ENCODE peak calls at places on chromosomes 12 and 14, in ten cellular contexts. S, Z, Y, M, A, G, N, E, I and V are unnamed samples.
A peak's percentile ranks its signal among the peaks of the same experiment; 100 is the strongest.

GRCh38 chr12:27999521-27999920 is 27.0 kb upstream of the PTHLH start:
- DNase-seq in S (no peak), Z (peak; percentile 50), Y (no peak), M (no peak), A (no peak), G (no peak), N (no peak), E (no peak), I (no peak), V (no peak)

GRCh38 chr14:102345232-102345631 is 17.5 kb downstream of the CINP start:
- DNase-seq in S (no peak), Z (no peak), Y (no peak), M (no peak), A (no peak), G (no peak), N (no peak), E (no peak), I (no peak), V (no peak)

GRCh38 chr12:122067966-122068365 is 10.6 kb upstream of the MLXIP start:
- DNase-seq in S (no peak), Z (no peak), Y (no peak), M (no peak), A (peak; percentile 58), G (no peak), N (no peak), E (no peak), I (no peak), V (peak; percentile 67)

GRCh38 chr12:103249614-103250013 is 246.2 kb downstream of the C12orf42 start:
- DNase-seq in S (no peak), Z (no peak), Y (no peak), M (no peak), A (no peak), G (no peak), N (no peak), E (no peak), I (no peak), V (no peak)

GRCh38 chr12:524167-524951 is 64.6 kb downstream of the B4GALNT3 start:
- DNase-seq in S (no peak), Z (no peak), Y (no peak), M (no peak), A (peak; percentile 65), G (no peak), N (no peak), E (no peak), I (no peak), V (no peak)

GRCh38 chr12:46661161-46661845 is 164.5 kb downstream of the SLC38A4 start:
- DNase-seq in S (no peak), Z (peak; percentile 57), Y (no peak), M (no peak), A (no peak), G (no peak), N (no peak), E (peak; percentile 94), I (no peak), V (peak; percentile 5)

GRCh38 chr12:122028165-122028591 is 6.5 kb downstream of the BCL7A start:
- DNase-seq in S (no peak), Z (no peak), Y (no peak), M (no peak), A (no peak), G (no peak), N (no peak), E (no peak), I (no peak), V (no peak)

GRCh38 chr12:31221566-31221945 is 104.4 kb downstream of the SINHCAF start:
- DNase-seq in S (no peak), Z (no peak), Y (no peak), M (no peak), A (no peak), G (no peak), N (no peak), E (no peak), I (no peak), V (no peak)

GRCh38 chr12:81005635-81006034 is 67.9 kb upstream of the LIN7A start:
- DNase-seq in S (no peak), Z (no peak), Y (no peak), M (no peak), A (no peak), G (no peak), N (no peak), E (no peak), I (no peak), V (no peak)

GRCh38 chr12:64678835-64679234 is 68.5 kb downstream of the RASSF3 start:
- DNase-seq in S (no peak), Z (no peak), Y (no peak), M (no peak), A (no peak), G (no peak), N (no peak), E (no peak), I (no peak), V (no peak)

GRCh38 chr12:94563261-94563660 is 87.1 kb downstream of the TMCC3 start:
- DNase-seq in S (no peak), Z (no peak), Y (no peak), M (no peak), A (no peak), G (no peak), N (no peak), E (no peak), I (no peak), V (no peak)

GRCh38 chr14:88866305-88866704 is 41.9 kb downstream of the TTC8 start:
- DNase-seq in S (no peak), Z (no peak), Y (no peak), M (no peak), A (no peak), G (no peak), N (no peak), E (no peak), I (no peak), V (no peak)

GRCh38 chr12:113345318-113345717 is 10.4 kb upstream of the SLC8B1 start:
- DNase-seq in S (no peak), Z (no peak), Y (no peak), M (no peak), A (no peak), G (no peak), N (no peak), E (no peak), I (no peak), V (no peak)

GRCh38 chr12:42129595-42130204 is 15.0 kb downstream of the GXYLT1 start:
- DNase-seq in S (no peak), Z (peak; percentile 52), Y (no peak), M (no peak), A (no peak), G (no peak), N (no peak), E (peak; percentile 65), I (no peak), V (peak; percentile 33)

GRCh38 chr12:2054091-2055018 is 1.6 kb downstream of the CACNA1C start:
- DNase-seq in S (no peak), Z (no peak), Y (no peak), M (no peak), A (no peak), G (no peak), N (no peak), E (no peak), I (no peak), V (no peak)

GRCh38 chr12:46452061-46452615 is 79.6 kb upstream of the SLC38A2 start:
- DNase-seq in S (no peak), Z (peak; percentile 33), Y (no peak), M (no peak), A (no peak), G (no peak), N (no peak), E (no peak), I (no peak), V (no peak)

GRCh38 chr12:1357171-1357570 is 237.2 kb downstream of the FBXL14 start:
- DNase-seq in S (no peak), Z (no peak), Y (no peak), M (no peak), A (no peak), G (no peak), N (no peak), E (no peak), I (no peak), V (no peak)

GRCh38 chr14:89290813-89291212 is 126.2 kb downstream of the FOXN3 start:
- DNase-seq in S (no peak), Z (no peak), Y (no peak), M (no peak), A (no peak), G (no peak), N (no peak), E (no peak), I (no peak), V (no peak)

GRCh38 chr12:56256326-56256960 is 1.7 kb downstream of the ANKRD52 start:
- DNase-seq in S (no peak), Z (no peak), Y (no peak), M (no peak), A (no peak), G (no peak), N (no peak), E (peak; percentile 71), I (no peak), V (no peak)

GRCh38 chr12:20342111-20342510 is 26.2 kb upstream of the PDE3A start:
- DNase-seq in S (no peak), Z (no peak), Y (no peak), M (no peak), A (no peak), G (no peak), N (no peak), E (no peak), I (no peak), V (no peak)

GRCh38 chr14:71956920-71957563 is 24.8 kb downstream of the RGS6 start:
- DNase-seq in S (no peak), Z (no peak), Y (no peak), M (no peak), A (no peak), G (no peak), N (no peak), E (no peak), I (no peak), V (no peak)

GRCh38 chr14:32077081-32078029 is at the start of gene ARHGAP5:
- DNase-seq in S (peak; percentile 67), Z (peak; percentile 9), Y (peak; percentile 9), M (peak; percentile 7), A (peak; percentile 27), G (peak; percentile 75), N (peak; percentile 56), E (no peak), I (peak; percentile 64), V (peak; percentile 56)

GRCh38 chr12:118188690-118189371 is 52.9 kb downstream of the PEBP1 start:
- DNase-seq in S (no peak), Z (no peak), Y (no peak), M (no peak), A (no peak), G (no peak), N (peak; percentile 60), E (peak; percentile 34), I (no peak), V (no peak)

GRCh38 chr14:100677152-100677924 is 49.4 kb upstream of the DLK1 start:
- DNase-seq in S (no peak), Z (no peak), Y (no peak), M (no peak), A (no peak), G (no peak), N (peak; percentile 61), E (no peak), I (no peak), V (no peak)

GRCh38 chr14:85599939-85600338 is 70.0 kb downstream of the FLRT2 start:
- DNase-seq in S (no peak), Z (no peak), Y (no peak), M (no peak), A (no peak), G (no peak), N (no peak), E (no peak), I (no peak), V (no peak)

GRCh38 chr12:108826115-108826806 is 31.1 kb downstream of the SSH1 start:
- DNase-seq in S (no peak), Z (peak; percentile 95), Y (no peak), M (no peak), A (no peak), G (no peak), N (peak; percentile 76), E (peak; percentile 72), I (no peak), V (no peak)

GRCh38 chr12:133156125-133156690 is 25.1 kb upstream of the ZNF268 start:
- DNase-seq in S (no peak), Z (no peak), Y (no peak), M (no peak), A (no peak), G (no peak), N (no peak), E (no peak), I (no peak), V (no peak)

GRCh38 chr12:6768385-6769002 is 2.3 kb downstream of the PTMS start:
- DNase-seq in S (no peak), Z (no peak), Y (no peak), M (no peak), A (no peak), G (no peak), N (no peak), E (no peak), I (no peak), V (no peak)